ENCODE peak calls at places on chromosomes 11 and 22, in four cellular contexts. I is HCT116, Z is stomach, H is GM12891. B is an unnamed sample.

GRCh38 chr11:134466035-134466908 is 54.2 kb upstream of the B3GAT1 start:
- DNase-seq in H (no peak), Z (peak), I (no peak), B (no peak)

GRCh38 chr11:110077866-110078325 is 15.3 kb upstream of the ZC3H12C start:
- DNase-seq in Z (no peak), I (no peak), H (no peak), B (no peak)

GRCh38 chr22:36467946-36468345 is 13.5 kb downstream of the TXN2 start:
- DNase-seq in H (no peak), I (peak), Z (no peak), B (no peak)

GRCh38 chr11:88414385-88414861 is 76.9 kb upstream of the CTSC start:
- DNase-seq in H (no peak), Z (no peak), I (no peak), B (no peak)

GRCh38 chr11:746289-747175 is 732 bp upstream of the TALDO1 start:
- DNase-seq in H (no peak), I (no peak), Z (no peak), B (no peak)

GRCh38 chr22:41935015-41935908 is 8.7 kb upstream of the TNFRSF13C start:
- DNase-seq in I (no peak), H (no peak), Z (no peak), B (no peak)

GRCh38 chr11:114563077-114563476 is 3.4 kb upstream of the NXPE1 start:
- DNase-seq in H (no peak), I (peak), Z (no peak), B (no peak)

GRCh38 chr22:44914026-44914721 is 95.6 kb downstream of the PHF21B start:
- DNase-seq in H (no peak), Z (no peak), I (no peak), B (no peak)

GRCh38 chr11:35779409-35779808 is 116.8 kb downstream of the TRIM44 start:
- DNase-seq in I (no peak), H (no peak), Z (no peak), B (no peak)

GRCh38 chr11:103587951-103588788 is 448.3 kb upstream of the DDI1 start:
- DNase-seq in Z (no peak), I (no peak), H (no peak), B (no peak)
- TF ChIP-seq POLR2AphosphoS5 in Z (no peak), I (no peak), H (no peak), B (no peak)

DNA sequence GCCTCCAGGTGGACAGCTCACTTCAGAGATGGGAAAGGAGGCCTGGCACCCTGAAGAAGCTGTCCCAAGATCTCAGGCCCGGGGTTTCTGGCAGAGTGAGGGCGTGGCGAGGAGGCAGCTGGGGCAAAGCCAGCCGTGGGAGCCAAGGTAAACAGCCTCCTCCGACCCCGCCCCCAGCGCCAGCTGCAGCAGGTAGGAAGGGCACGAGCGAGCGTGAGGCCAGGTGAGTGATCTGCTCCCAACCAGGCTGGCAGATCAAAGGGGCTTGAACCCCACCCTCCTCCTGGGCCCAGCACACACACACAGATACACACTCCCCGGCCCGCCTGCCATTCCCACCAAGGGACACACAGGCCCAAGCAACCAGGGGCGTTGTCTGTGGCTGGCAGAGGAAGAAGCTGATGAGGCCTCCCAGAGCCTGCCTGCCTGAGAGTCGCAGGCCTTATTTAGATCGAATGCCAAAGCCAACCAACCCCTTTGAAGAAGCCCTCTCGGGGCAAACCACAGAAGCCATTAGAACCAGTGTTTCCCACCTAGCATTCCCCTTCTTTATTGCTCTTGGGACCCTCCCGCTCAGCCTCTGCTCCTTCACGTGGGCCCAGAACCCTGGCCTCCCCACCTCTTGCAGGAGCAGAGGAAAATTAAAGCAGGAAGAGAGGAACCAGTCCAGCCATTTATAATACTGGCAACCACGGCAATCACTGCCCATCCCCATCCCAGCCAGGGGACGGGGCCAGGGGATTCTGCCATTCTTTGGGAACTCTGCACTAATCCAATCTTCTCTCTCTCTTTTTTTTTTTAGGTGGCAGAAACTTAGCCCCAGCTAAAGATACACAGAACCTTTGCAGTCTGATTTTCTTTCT is 5.0 kb downstream of the PDGFB start:
- DNase-seq in H (no peak), I (no peak), Z (peak), B (no peak)
- TF ChIP-seq POLR2AphosphoS5 in H (no peak), I (peak), Z (peak), B (peak)

GRCh38 chr11:68677432-68677831 is 6.9 kb upstream of the GAL start:
- DNase-seq in Z (no peak), H (no peak), I (peak), B (no peak)
- TF ChIP-seq POLR2AphosphoS5 in Z (no peak), H (no peak), I (peak), B (no peak)

GRCh38 chr11:67349457-67349856 is 3.9 kb downstream of the POLD4 start:
- DNase-seq in H (no peak), Z (no peak), I (no peak), B (no peak)

GRCh38 chr11:67351275-67352005 is 1.9 kb downstream of the POLD4 start:
- DNase-seq in I (peak), Z (peak), H (no peak), B (no peak)

GRCh38 chr11:67347964-67348749 is 5.2 kb downstream of the POLD4 start:
- DNase-seq in I (no peak), Z (no peak), H (no peak), B (no peak)

GRCh38 chr11:67349927-67350465 is 3.4 kb downstream of the POLD4 start:
- DNase-seq in H (no peak), I (no peak), Z (no peak), B (no peak)

DNA sequence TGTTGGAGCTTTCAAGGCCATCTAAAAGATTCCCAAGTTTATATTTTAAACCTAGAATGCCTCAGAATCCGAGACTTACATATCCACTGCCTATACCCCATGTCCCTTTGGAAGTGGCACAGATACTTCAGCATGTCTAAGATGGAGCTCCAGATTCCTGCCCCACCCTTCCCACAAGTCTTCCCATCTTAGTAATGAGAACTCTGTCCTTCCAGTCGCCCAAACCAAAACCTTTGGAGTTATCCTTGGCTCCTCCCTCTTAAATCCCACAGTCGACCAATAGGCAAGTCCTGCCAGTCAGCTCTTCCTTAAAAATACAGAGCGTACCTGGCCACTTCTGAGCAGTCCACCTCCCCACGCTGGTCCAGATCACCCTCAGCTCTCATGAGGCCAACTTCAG is 4.3 kb downstream of the POLD4 start:
- DNase-seq in H (no peak), I (no peak), Z (no peak), B (no peak)
- TF ChIP-seq POLR2AphosphoS5 in H (no peak), I (no peak), Z (no peak), B (no peak)

GRCh38 chr22:24159650-24160049 is 21.6 kb upstream of the SUSD2 start:
- DNase-seq in H (no peak), I (no peak), Z (no peak), B (no peak)

GRCh38 chr22:24160546-24160945 is 20.7 kb upstream of the SUSD2 start:
- DNase-seq in I (no peak), H (no peak), Z (no peak), B (no peak)

GRCh38 chr22:24162377-24162927 is 18.8 kb upstream of the SUSD2 start:
- DNase-seq in Z (no peak), I (no peak), H (no peak), B (no peak)

GRCh38 chr22:24161485-24161884 is 19.8 kb upstream of the SUSD2 start:
- DNase-seq in Z (no peak), H (no peak), I (no peak), B (no peak)

DNA sequence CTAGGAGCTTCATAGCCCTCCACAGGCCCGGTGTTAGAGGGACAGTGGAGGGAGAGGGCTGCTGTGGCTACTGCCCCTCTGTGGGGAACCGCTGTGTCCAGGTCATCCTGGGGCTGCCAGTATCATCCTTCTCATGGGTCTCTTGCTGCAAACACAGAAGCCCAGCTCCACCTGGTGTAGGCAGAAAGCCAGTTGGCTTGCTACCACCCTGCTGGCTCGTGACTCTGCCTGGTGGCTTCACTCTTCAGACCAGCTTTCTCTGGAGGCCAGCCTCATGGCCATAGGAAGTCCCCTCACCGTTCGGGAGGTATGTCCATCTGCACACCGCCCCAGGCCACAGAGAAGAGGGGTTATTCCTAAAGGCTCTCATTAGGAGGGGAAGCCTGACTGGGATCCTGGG is 19.4 kb upstream of the SUSD2 start:
- DNase-seq in H (no peak), I (no peak), Z (peak), B (no peak)
- TF ChIP-seq POLR2AphosphoS5 in H (no peak), I (no peak), Z (no peak), B (no peak)

GRCh38 chr22:40463727-40464126 is 93.3 kb downstream of the SGSM3 start:
- DNase-seq in Z (no peak), H (peak), I (no peak), B (no peak)

GRCh38 chr22:40466976-40467375 is 96.6 kb downstream of the SGSM3 start:
- DNase-seq in H (no peak), Z (no peak), I (no peak), B (no peak)

GRCh38 chr22:40462195-40462988 is 92.0 kb downstream of the SGSM3 start:
- DNase-seq in I (no peak), H (no peak), Z (no peak), B (no peak)

GRCh38 chr22:40463017-40463631 is 92.7 kb downstream of the SGSM3 start:
- DNase-seq in I (no peak), H (no peak), Z (no peak), B (no peak)
- TF ChIP-seq POLR2AphosphoS5 in I (no peak), H (peak), Z (no peak), B (no peak)

GRCh38 chr11:116703421-116703820 is 69.4 kb downstream of the BUD13 start:
- DNase-seq in I (no peak), H (no peak), Z (no peak), B (no peak)
- TF ChIP-seq POLR2AphosphoS5 in I (no peak), H (no peak), Z (no peak), B (no peak)

GRCh38 chr11:103650330-103650729 is 386.1 kb upstream of the DDI1 start:
- DNase-seq in I (no peak), Z (no peak), H (no peak), B (no peak)
- TF ChIP-seq POLR2AphosphoS5 in I (no peak), Z (no peak), H (no peak), B (no peak)

GRCh38 chr22:37657590-37658132 is 862 bp upstream of the PDXP start:
- DNase-seq in I (no peak), Z (no peak), H (no peak), B (no peak)

GRCh38 chr22:37659897-37660708 is 1.6 kb downstream of the PDXP start:
- DNase-seq in Z (no peak), I (no peak), H (no peak), B (no peak)

GRCh38 chr22:37660709-37661045 is 2.2 kb downstream of the PDXP start:
- DNase-seq in I (no peak), Z (no peak), H (no peak), B (no peak)

GRCh38 chr22:37659066-37659896 is 758 bp downstream of the PDXP start:
- DNase-seq in Z (no peak), I (no peak), H (no peak), B (no peak)

GRCh38 chr22:37658133-37659065 is at the start of gene PDXP:
- DNase-seq in Z (peak), H (peak), I (peak), B (peak)
- TF ChIP-seq POLR2AphosphoS5 in Z (peak), H (no peak), I (peak), B (peak)

B was measured in vagina.